ENCODE peak calls at places on chromosome 18, in ten cellular contexts. Y is H4; O is NCI-H1092; G is mammary epithelial cell; S is activated CD8-positive, alpha-beta T cell treated with anti-CD3 and anti-CD28 coated beads for 36 hours; E is sciatic nerve; H is astrocyte of the spinal cord; B is neural progenitor cell; F is tibial nerve; L is activated CD8-positive, alpha-beta memory T cell treated with anti-CD3 and anti-CD28 coated beads for 4 hours. T is an unnamed sample.

GRCh38 chr18:35470440-35470839 is 27.3 kb downstream of the INO80C start:
- DNase-seq in Y (no peak), O (no peak), G (no peak), S (no peak), E (no peak), H (no peak), B (no peak), F (no peak), L (no peak), T (no peak)

GRCh38 chr18:23844991-23845680 is 155.9 kb downstream of the LAMA3 start:
- DNase-seq in Y (no peak), O (no peak), G (peak; percentile 91), S (no peak), E (no peak), H (no peak), B (peak; percentile 52), F (no peak), L (no peak), T (no peak)

GRCh38 chr18:22882084-22882483 is 51.0 kb upstream of the RBBP8 start:
- DNase-seq in Y (no peak), O (no peak), G (no peak), S (no peak), E (no peak), H (no peak), B (no peak), F (no peak), L (no peak), T (no peak)

GRCh38 chr18:47175283-47175894 is 775 bp downstream of the IER3IP1 start:
- DNase-seq in Y (no peak), O (no peak), G (no peak), S (peak; percentile 6), E (no peak), H (no peak), B (peak; percentile 38), F (no peak), L (no peak), T (no peak)

GRCh38 chr18:8526316-8526715 is 82.9 kb upstream of the RAB12 start:
- DNase-seq in Y (no peak), O (no peak), G (no peak), S (no peak), E (peak; percentile 31), H (no peak), B (no peak), F (no peak), L (no peak), T (no peak)

GRCh38 chr18:79938196-79938595 is 13.3 kb downstream of the SLC66A2 start:
- DNase-seq in Y (no peak), O (no peak), G (no peak), S (no peak), E (peak; percentile 40), H (no peak), B (no peak), F (no peak), L (no peak), T (no peak)

GRCh38 chr18:55779711-55780590 is 192.0 kb upstream of the TCF4 start:
- DNase-seq in Y (no peak), O (no peak), G (no peak), S (peak; percentile 3), E (peak; percentile 63), H (peak; percentile 19), B (peak; percentile 79), F (peak; percentile 21), L (no peak), T (peak; percentile 7)

GRCh38 chr18:47283476-47283875 is 32.0 kb upstream of the SKOR2 start:
- DNase-seq in Y (peak; percentile 20), O (no peak), G (no peak), S (no peak), E (no peak), H (peak; percentile 18), B (peak; percentile 56), F (no peak), L (no peak), T (no peak)

T was measured in NCI-H187.